ENCODE peak calls at places on chromosome 5, in eight cellular contexts. R is fibroblast of lung, Z is neuronal stem cell, K is endodermal cell, Y is astrocyte, A is NT2/D1, O is GM23248, X is HCT116. S is an unnamed sample.
A peak's percentile ranks its signal among the peaks of the same experiment; 100 is the strongest.

GRCh38 chr5:88144219-88145040 is 124.2 kb downstream of the TMEM161B start:
- DNase-seq in R (no peak), Z (peak; percentile 17), K (peak; percentile 70), Y (peak; percentile 16), A (no peak), O (no peak), X (no peak), S (no peak)

GRCh38 chr5:13478831-13479465 is 465.5 kb downstream of the DNAH5 start:
- DNase-seq in R (no peak), Z (peak; percentile 57), K (peak; percentile 82), Y (peak; percentile 39), A (peak; percentile 20), O (peak; percentile 69), X (no peak), S (peak; percentile 83)

GRCh38 chr5:114018178-114018577 is 343.7 kb upstream of the KCNN2 start:
- DNase-seq in R (no peak), Z (peak; percentile 5), K (peak; percentile 55), Y (no peak), A (peak; percentile 1), O (no peak), X (no peak), S (no peak)

GRCh38 chr5:172223901-172224873 is 30.2 kb downstream of the EFCAB9 start:
- DNase-seq in R (no peak), Z (no peak), K (no peak), Y (no peak), A (no peak), O (no peak), X (no peak), S (no peak)

GRCh38 chr5:73234156-73234555 is 61.2 kb downstream of the TMEM174 start:
- DNase-seq in R (no peak), Z (no peak), K (peak; percentile 77), Y (no peak), A (no peak), O (no peak), X (no peak), S (no peak)

GRCh38 chr5:139091439-139092156 is 106.6 kb downstream of the SIL1 start:
- DNase-seq in R (peak; percentile 49), Z (no peak), K (no peak), Y (no peak), A (no peak), O (peak; percentile 5), X (no peak), S (no peak)

GRCh38 chr5:30502277-30502676 is 691.2 kb upstream of the CDH6 start:
- DNase-seq in R (peak; percentile 26), Z (no peak), K (no peak), Y (peak; percentile 79), A (no peak), O (peak; percentile 0), X (no peak), S (peak; percentile 78)

GRCh38 chr5:88393721-88394530 is 125.3 kb upstream of the TMEM161B start:
- DNase-seq in R (no peak), Z (no peak), K (no peak), Y (no peak), A (no peak), O (no peak), X (no peak), S (no peak)

GRCh38 chr5:52915176-52915875 is 73.8 kb upstream of the ITGA2 start:
- DNase-seq in R (peak; percentile 85), Z (peak; percentile 65), K (peak; percentile 73), Y (peak; percentile 53), A (peak; percentile 51), O (peak; percentile 79), X (peak; percentile 70), S (peak; percentile 76)

GRCh38 chr5:109354761-109355160 is 55.0 kb downstream of the PJA2 start:
- DNase-seq in R (no peak), Z (no peak), K (no peak), Y (no peak), A (no peak), O (no peak), X (no peak), S (peak; percentile 18)

GRCh38 chr5:673140-673836 is 19.9 kb downstream of the TPPP start:
- DNase-seq in R (no peak), Z (no peak), K (no peak), Y (no peak), A (no peak), O (no peak), X (no peak), S (no peak)
- H3K9ac ChIP-seq in R (peak overlapping the region; percentile 31), Z (peak overlapping the region; percentile 60), K (peak overlapping the region; percentile 61), Y (peak overlapping the region; percentile 73), A (peak overlapping the region; percentile 42), O (peak overlapping the region; percentile 64), X (no peak overlapping the region), S (peak overlapping the region; percentile 87)

GRCh38 chr5:132100672-132101261 is 27.2 kb downstream of the CSF2 start:
- DNase-seq in R (no peak), Z (no peak), K (peak; percentile 34), Y (no peak), A (no peak), O (no peak), X (no peak), S (no peak)

GRCh38 chr5:132103380-132103951 is 29.9 kb downstream of the CSF2 start:
- DNase-seq in R (peak; percentile 93), Z (no peak), K (no peak), Y (peak; percentile 93), A (no peak), O (peak; percentile 96), X (peak; percentile 86), S (peak; percentile 94)

GRCh38 chr5:132102944-132103343 is 29.4 kb downstream of the CSF2 start:
- DNase-seq in R (no peak), Z (no peak), K (no peak), Y (no peak), A (no peak), O (no peak), X (no peak), S (no peak)

GRCh38 chr5:132101385-132101880 is 27.8 kb downstream of the CSF2 start:
- DNase-seq in R (no peak), Z (no peak), K (peak; percentile 9), Y (no peak), A (no peak), O (no peak), X (no peak), S (no peak)

DNA sequence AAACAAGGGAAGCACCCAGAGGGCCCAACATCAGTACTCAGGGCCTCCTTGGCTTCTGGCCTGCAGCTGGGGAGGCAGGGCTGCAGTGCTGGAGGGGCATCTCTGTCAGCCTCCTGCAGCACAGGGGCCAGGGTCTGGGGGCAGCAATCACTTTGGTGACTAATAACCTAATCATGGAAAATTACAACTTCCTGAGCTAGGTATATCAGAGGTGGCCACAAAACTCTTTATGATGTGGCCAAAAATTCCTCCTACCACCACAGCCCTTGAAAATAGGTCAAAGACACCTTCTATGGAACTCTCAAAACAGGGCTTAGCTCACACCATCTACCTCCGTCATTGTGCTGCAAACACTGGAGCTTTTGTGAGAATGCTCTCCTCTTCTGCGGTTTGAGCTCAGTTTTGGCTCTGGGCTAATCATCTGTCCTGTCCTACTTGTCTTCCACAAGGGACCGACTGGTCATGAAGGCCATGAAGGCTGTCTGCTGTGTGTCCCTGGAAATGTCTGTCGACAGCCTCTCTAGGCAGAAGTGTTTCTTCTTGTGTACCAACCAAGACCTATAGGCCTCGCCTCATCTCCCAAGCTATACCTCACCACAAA is 28.6 kb downstream of the CSF2 start:
- DNase-seq in R (no peak), Z (no peak), K (peak; percentile 10), Y (peak; percentile 75), A (no peak), O (no peak), X (no peak), S (peak; percentile 80)
- H3K9ac ChIP-seq in R (no peak overlapping the region), Z (no peak overlapping the region), K (no peak overlapping the region), Y (peak overlapping the region; percentile 72), A (no peak overlapping the region), O (no peak overlapping the region), X (no peak overlapping the region), S (peak overlapping the region; percentile 84)

GRCh38 chr5:145509336-145510150 is 325.6 kb downstream of the PRELID2 start:
- DNase-seq in R (peak; percentile 36), Z (no peak), K (no peak), Y (no peak), A (no peak), O (peak; percentile 70), X (no peak), S (no peak)

GRCh38 chr5:145511351-145511750 is 323.8 kb downstream of the PRELID2 start:
- DNase-seq in R (no peak), Z (no peak), K (no peak), Y (no peak), A (no peak), O (no peak), X (no peak), S (no peak)

GRCh38 chr5:145510324-145510723 is 324.8 kb downstream of the PRELID2 start:
- DNase-seq in R (peak; percentile 84), Z (no peak), K (no peak), Y (peak; percentile 48), A (no peak), O (peak; percentile 53), X (no peak), S (no peak)

GRCh38 chr5:145506451-145506850 is 328.7 kb downstream of the PRELID2 start:
- DNase-seq in R (no peak), Z (no peak), K (no peak), Y (no peak), A (no peak), O (no peak), X (no peak), S (no peak)

DNA sequence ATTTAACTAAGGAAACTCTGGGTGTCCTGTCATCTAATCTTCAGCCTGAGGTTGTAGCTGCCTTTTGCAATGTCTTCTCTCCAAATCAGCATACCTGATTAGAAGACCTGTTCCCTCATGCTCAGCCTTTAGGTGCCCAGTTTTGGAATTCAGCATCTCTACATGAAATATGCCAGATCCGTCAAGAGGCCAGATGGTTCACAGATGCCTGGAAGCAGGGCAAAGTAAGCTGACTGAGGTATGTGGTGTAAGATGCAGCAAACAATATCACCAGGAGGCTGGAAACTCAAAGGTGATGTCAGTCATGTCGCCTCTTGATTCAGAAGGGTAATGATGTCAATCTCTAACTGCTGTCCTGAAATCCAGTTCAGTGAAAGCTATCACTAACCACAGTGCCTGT is 324.4 kb downstream of the PRELID2 start:
- DNase-seq in R (no peak), Z (no peak), K (no peak), Y (no peak), A (no peak), O (no peak), X (no peak), S (no peak)
- H3K9ac ChIP-seq in R (no peak overlapping the region), Z (peak overlapping the region; percentile 32), K (no peak overlapping the region), Y (no peak overlapping the region), A (no peak overlapping the region), O (no peak overlapping the region), X (no peak overlapping the region), S (no peak overlapping the region)

GRCh38 chr5:151740958-151741373 is 17.5 kb downstream of the ATOX1 start:
- DNase-seq in R (peak; percentile 57), Z (no peak), K (no peak), Y (peak; percentile 82), A (no peak), O (peak; percentile 87), X (no peak), S (peak; percentile 59)

GRCh38 chr5:151739939-151740335 is 18.5 kb downstream of the ATOX1 start:
- DNase-seq in R (peak; percentile 81), Z (no peak), K (no peak), Y (peak; percentile 99), A (peak; percentile 44), O (peak; percentile 94), X (no peak), S (peak; percentile 58)

GRCh38 chr5:151739395-151739794 is 19.0 kb downstream of the ATOX1 start:
- DNase-seq in R (no peak), Z (no peak), K (peak; percentile 58), Y (peak; percentile 43), A (no peak), O (peak; percentile 42), X (no peak), S (no peak)

GRCh38 chr5:151741678-151742423 is 16.6 kb downstream of the ATOX1 start:
- DNase-seq in R (peak; percentile 33), Z (no peak), K (no peak), Y (peak; percentile 83), A (no peak), O (peak; percentile 86), X (no peak), S (peak; percentile 89)

GRCh38 chr5:151740336-151740942 is 18.0 kb downstream of the ATOX1 start:
- DNase-seq in R (peak; percentile 94), Z (peak; percentile 58), K (peak; percentile 85), Y (peak; percentile 95), A (peak; percentile 66), O (peak; percentile 98), X (no peak), S (peak; percentile 76)
- H3K9ac ChIP-seq in R (peak overlapping the region; percentile 59), Z (no peak overlapping the region), K (peak overlapping the region; percentile 12), Y (peak overlapping the region; percentile 92), A (peak overlapping the region; percentile 24), O (peak overlapping the region; percentile 90), X (peak overlapping the region; percentile 53), S (peak overlapping the region; percentile 16)